ENCODE peak calls at places on chromosomes 2 and 18, in nine cellular contexts. One of them, this sample, is unnamed.

GRCh38 chr2:240565267-240566202 is 2.7 kb upstream of the RNPEPL1 start:
- DNase-seq in CD8-positive, alpha-beta T cell: peak; percentile 92
- DNase-seq in esophagus muscularis mucosa: no peak
- DNase-seq in IMR-90: peak; percentile 57
- DNase-seq in fibroblast of lung: peak; percentile 71
- DNase-seq in lower lobe of right lung: peak; percentile 96
- DNase-seq in CD4-positive, CD25-positive, alpha-beta regulatory T cell: peak; percentile 98
- DNase-seq in left ventricle myocardium inferior: peak; percentile 76
- DNase-seq in endothelial cell of umbilical vein: peak; percentile 78
- DNase-seq in this sample: peak; percentile 76

GRCh38 chr2:106189764-106190468 is 4.2 kb downstream of the UXS1 start:
- DNase-seq in lower lobe of right lung: no peak
- DNase-seq in CD4-positive, CD25-positive, alpha-beta regulatory T cell: peak; percentile 17
- DNase-seq in esophagus muscularis mucosa: no peak
- DNase-seq in left ventricle myocardium inferior: no peak
- DNase-seq in IMR-90: peak; percentile 82
- DNase-seq in CD8-positive, alpha-beta T cell: no peak
- DNase-seq in fibroblast of lung: peak; percentile 43
- DNase-seq in endothelial cell of umbilical vein: no peak
- DNase-seq in this sample: no peak

GRCh38 chr2:29611850-29612249 is 309.5 kb downstream of the ALK start:
- DNase-seq in fibroblast of lung: peak; percentile 8
- DNase-seq in CD8-positive, alpha-beta T cell: no peak
- DNase-seq in endothelial cell of umbilical vein: no peak
- DNase-seq in lower lobe of right lung: no peak
- DNase-seq in IMR-90: no peak
- DNase-seq in esophagus muscularis mucosa: no peak
- DNase-seq in CD4-positive, CD25-positive, alpha-beta regulatory T cell: no peak
- DNase-seq in left ventricle myocardium inferior: no peak
- DNase-seq in this sample: no peak

GRCh38 chr18:56651771-56652092 is 573 bp downstream of the WDR7 start:
- DNase-seq in esophagus muscularis mucosa: no peak
- DNase-seq in CD8-positive, alpha-beta T cell: no peak
- DNase-seq in fibroblast of lung: no peak
- DNase-seq in CD4-positive, CD25-positive, alpha-beta regulatory T cell: peak; percentile 31
- DNase-seq in IMR-90: no peak
- DNase-seq in endothelial cell of umbilical vein: peak; percentile 15
- DNase-seq in lower lobe of right lung: no peak
- DNase-seq in left ventricle myocardium inferior: no peak
- DNase-seq in this sample: no peak

GRCh38 chr2:19989681-19990415 is at the start of gene WDR35:
- DNase-seq in left ventricle myocardium inferior: peak; percentile 91
- DNase-seq in lower lobe of right lung: peak; percentile 95
- DNase-seq in CD8-positive, alpha-beta T cell: peak; percentile 90
- DNase-seq in fibroblast of lung: peak; percentile 83
- DNase-seq in esophagus muscularis mucosa: no peak
- DNase-seq in endothelial cell of umbilical vein: peak; percentile 53
- DNase-seq in IMR-90: peak; percentile 79
- DNase-seq in CD4-positive, CD25-positive, alpha-beta regulatory T cell: peak; percentile 90
- DNase-seq in this sample: peak; percentile 94

GRCh38 chr2:28592481-28592880 is 96.6 kb downstream of the PLB1 start:
- DNase-seq in left ventricle myocardium inferior: no peak
- DNase-seq in lower lobe of right lung: no peak
- DNase-seq in esophagus muscularis mucosa: no peak
- DNase-seq in endothelial cell of umbilical vein: no peak
- DNase-seq in CD4-positive, CD25-positive, alpha-beta regulatory T cell: no peak
- DNase-seq in fibroblast of lung: no peak
- DNase-seq in IMR-90: no peak
- DNase-seq in CD8-positive, alpha-beta T cell: no peak
- DNase-seq in this sample: no peak

GRCh38 chr18:26089247-26090129 is 925 bp downstream of the SS18 start:
- DNase-seq in endothelial cell of umbilical vein: peak; percentile 54
- DNase-seq in left ventricle myocardium inferior: no peak
- DNase-seq in CD4-positive, CD25-positive, alpha-beta regulatory T cell: peak; percentile 42
- DNase-seq in IMR-90: peak; percentile 49
- DNase-seq in fibroblast of lung: peak; percentile 48
- DNase-seq in lower lobe of right lung: no peak
- DNase-seq in esophagus muscularis mucosa: no peak
- DNase-seq in CD8-positive, alpha-beta T cell: no peak
- DNase-seq in this sample: no peak

GRCh38 chr2:3117650-3118216 is 259.9 kb downstream of the EIPR1 start:
- DNase-seq in lower lobe of right lung: no peak
- DNase-seq in endothelial cell of umbilical vein: no peak
- DNase-seq in esophagus muscularis mucosa: no peak
- DNase-seq in CD8-positive, alpha-beta T cell: no peak
- DNase-seq in left ventricle myocardium inferior: no peak
- DNase-seq in IMR-90: no peak
- DNase-seq in fibroblast of lung: no peak
- DNase-seq in CD4-positive, CD25-positive, alpha-beta regulatory T cell: no peak
- DNase-seq in this sample: no peak

GRCh38 chr2:64748147-64748546 is 94.4 kb upstream of the SERTAD2 start:
- DNase-seq in CD8-positive, alpha-beta T cell: no peak
- DNase-seq in CD4-positive, CD25-positive, alpha-beta regulatory T cell: no peak
- DNase-seq in IMR-90: no peak
- DNase-seq in esophagus muscularis mucosa: no peak
- DNase-seq in endothelial cell of umbilical vein: no peak
- DNase-seq in lower lobe of right lung: no peak
- DNase-seq in left ventricle myocardium inferior: no peak
- DNase-seq in fibroblast of lung: no peak
- DNase-seq in this sample: no peak

GRCh38 chr2:64750001-64750816 is 96.5 kb upstream of the SERTAD2 start:
- DNase-seq in IMR-90: peak; percentile 33
- DNase-seq in fibroblast of lung: peak; percentile 60
- DNase-seq in esophagus muscularis mucosa: no peak
- DNase-seq in CD8-positive, alpha-beta T cell: peak; percentile 36
- DNase-seq in left ventricle myocardium inferior: peak; percentile 48
- DNase-seq in CD4-positive, CD25-positive, alpha-beta regulatory T cell: peak; percentile 40
- DNase-seq in lower lobe of right lung: peak; percentile 68
- DNase-seq in endothelial cell of umbilical vein: peak; percentile 68
- DNase-seq in this sample: peak; percentile 45

GRCh38 chr2:64748561-64748960 is 94.8 kb upstream of the SERTAD2 start:
- DNase-seq in left ventricle myocardium inferior: no peak
- DNase-seq in fibroblast of lung: no peak
- DNase-seq in CD8-positive, alpha-beta T cell: no peak
- DNase-seq in endothelial cell of umbilical vein: no peak
- DNase-seq in CD4-positive, CD25-positive, alpha-beta regulatory T cell: no peak
- DNase-seq in lower lobe of right lung: no peak
- DNase-seq in esophagus muscularis mucosa: no peak
- DNase-seq in IMR-90: no peak
- DNase-seq in this sample: no peak

GRCh38 chr2:64750817-64751285 is 97.1 kb upstream of the SERTAD2 start:
- DNase-seq in fibroblast of lung: peak; percentile 100
- DNase-seq in CD4-positive, CD25-positive, alpha-beta regulatory T cell: peak; percentile 100
- DNase-seq in CD8-positive, alpha-beta T cell: peak; percentile 98
- DNase-seq in endothelial cell of umbilical vein: peak; percentile 100
- DNase-seq in esophagus muscularis mucosa: peak; percentile 100
- DNase-seq in IMR-90: peak; percentile 99
- DNase-seq in left ventricle myocardium inferior: peak; percentile 100
- DNase-seq in lower lobe of right lung: peak; percentile 99
- DNase-seq in this sample: peak; percentile 99

DNA sequence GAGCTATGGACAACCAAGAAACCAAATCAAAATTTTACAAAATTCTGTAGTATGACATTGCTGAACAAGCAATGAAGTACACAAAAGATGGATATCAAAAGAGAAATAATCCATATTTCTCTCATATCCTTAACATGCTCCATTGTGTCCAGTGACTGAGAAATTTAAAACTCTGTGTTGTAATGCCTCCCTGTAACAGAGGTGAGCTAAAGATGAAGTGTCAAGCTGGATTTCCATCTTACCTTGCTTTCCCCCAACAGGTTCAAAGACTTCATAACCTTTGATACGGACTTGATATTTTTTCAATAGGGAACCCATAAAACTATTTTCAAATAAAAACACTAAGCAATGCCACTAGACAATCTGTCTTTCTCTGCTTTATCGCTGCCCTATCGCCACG is 95.7 kb upstream of the SERTAD2 start:
- DNase-seq in CD8-positive, alpha-beta T cell: no peak
- DNase-seq in fibroblast of lung: no peak
- DNase-seq in lower lobe of right lung: no peak
- DNase-seq in CD4-positive, CD25-positive, alpha-beta regulatory T cell: peak; percentile 50
- DNase-seq in IMR-90: no peak
- DNase-seq in endothelial cell of umbilical vein: peak; percentile 23
- DNase-seq in esophagus muscularis mucosa: no peak
- DNase-seq in left ventricle myocardium inferior: no peak
- DNase-seq in this sample: no peak
- H3K4me1 ChIP-seq in CD8-positive, alpha-beta T cell: peaks cover 19% of the 10 kb centered on the region
- H3K4me1 ChIP-seq in fibroblast of lung: peaks cover 2% of the 10 kb centered on the region
- H3K4me1 ChIP-seq in lower lobe of right lung: peaks cover 10% of the 10 kb centered on the region
- H3K4me1 ChIP-seq in CD4-positive, CD25-positive, alpha-beta regulatory T cell: peaks cover 18% of the 10 kb centered on the region
- H3K4me1 ChIP-seq in IMR-90: peaks cover 2% of the 10 kb centered on the region
- H3K4me1 ChIP-seq in endothelial cell of umbilical vein: peaks cover 21% of the 10 kb centered on the region
- H3K4me1 ChIP-seq in esophagus muscularis mucosa: peaks cover 23% of the 10 kb centered on the region
- H3K4me1 ChIP-seq in left ventricle myocardium inferior: peaks cover 34% of the 10 kb centered on the region
- H3K4me1 ChIP-seq in this sample: peaks cover 17% of the 10 kb centered on the region

DNA sequence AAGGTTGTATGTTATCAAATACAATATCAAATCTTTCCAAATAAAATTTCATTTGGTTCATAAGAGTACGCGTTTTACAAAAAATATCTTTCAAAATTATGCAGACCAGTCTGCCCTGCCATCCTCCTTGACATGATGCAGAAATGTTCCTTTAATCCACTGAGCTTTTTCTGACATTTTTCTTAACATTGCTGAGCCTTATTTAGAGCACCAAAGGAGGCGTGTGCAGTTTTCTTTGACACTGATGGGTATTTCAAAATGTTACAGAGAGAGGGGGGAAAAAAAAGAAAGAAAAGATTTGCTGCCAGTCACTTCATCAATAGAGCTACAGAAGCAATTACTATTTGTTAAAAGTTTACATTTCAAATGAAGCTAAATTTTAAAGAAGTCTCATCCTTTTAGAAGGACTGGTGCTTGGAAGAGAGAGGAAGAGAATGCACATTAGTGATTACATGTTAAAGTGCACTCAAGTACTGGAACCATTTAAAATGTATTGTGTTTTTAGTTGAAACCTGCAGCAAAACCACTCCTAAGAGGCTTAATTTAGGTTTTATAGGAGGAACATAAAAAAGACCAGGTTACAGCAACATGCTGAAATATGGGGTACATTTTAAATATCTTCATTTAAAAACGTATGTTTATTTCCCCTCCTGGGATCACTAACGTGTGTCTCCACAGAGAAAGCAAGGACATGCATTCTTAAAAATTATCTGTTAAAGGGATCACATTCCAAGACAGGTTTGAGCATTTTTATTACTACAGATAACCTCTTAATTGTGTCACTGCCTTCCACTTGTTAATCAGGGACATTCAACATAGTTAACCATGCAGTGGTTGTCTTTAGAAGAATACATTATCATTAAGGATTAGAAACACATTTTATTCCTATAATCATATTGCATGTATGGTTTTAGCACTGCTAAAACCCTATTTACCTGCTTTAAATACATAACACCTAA is 258.4 kb downstream of the MEIS1 start:
- DNase-seq in CD4-positive, CD25-positive, alpha-beta regulatory T cell: no peak
- DNase-seq in endothelial cell of umbilical vein: no peak
- DNase-seq in esophagus muscularis mucosa: no peak
- DNase-seq in lower lobe of right lung: no peak
- DNase-seq in fibroblast of lung: no peak
- DNase-seq in left ventricle myocardium inferior: no peak
- DNase-seq in IMR-90: no peak
- DNase-seq in CD8-positive, alpha-beta T cell: no peak
- DNase-seq in this sample: no peak
- H3K27ac ChIP-seq in CD4-positive, CD25-positive, alpha-beta regulatory T cell: no peak overlapping the region
- H3K27ac ChIP-seq in endothelial cell of umbilical vein: no peak overlapping the region
- H3K27ac ChIP-seq in esophagus muscularis mucosa: peak overlapping the region; percentile 78
- H3K27ac ChIP-seq in lower lobe of right lung: peak overlapping the region; percentile 19
- H3K27ac ChIP-seq in fibroblast of lung: no peak overlapping the region
- H3K27ac ChIP-seq in left ventricle myocardium inferior: no peak overlapping the region
- H3K27ac ChIP-seq in IMR-90: no peak overlapping the region
- H3K27ac ChIP-seq in CD8-positive, alpha-beta T cell: no peak overlapping the region
- H3K27ac ChIP-seq in this sample: no peak overlapping the region

GRCh38 chr2:24203787-24204150 is 28.9 kb downstream of the FAM228A start:
- DNase-seq in left ventricle myocardium inferior: no peak
- DNase-seq in esophagus muscularis mucosa: no peak
- DNase-seq in CD8-positive, alpha-beta T cell: no peak
- DNase-seq in CD4-positive, CD25-positive, alpha-beta regulatory T cell: no peak
- DNase-seq in fibroblast of lung: no peak
- DNase-seq in endothelial cell of umbilical vein: no peak
- DNase-seq in lower lobe of right lung: no peak
- DNase-seq in IMR-90: no peak
- DNase-seq in this sample: no peak

GRCh38 chr2:24206242-24206641 is 31.4 kb downstream of the FAM228A start:
- DNase-seq in fibroblast of lung: no peak
- DNase-seq in CD8-positive, alpha-beta T cell: no peak
- DNase-seq in left ventricle myocardium inferior: no peak
- DNase-seq in lower lobe of right lung: no peak
- DNase-seq in CD4-positive, CD25-positive, alpha-beta regulatory T cell: no peak
- DNase-seq in IMR-90: no peak
- DNase-seq in endothelial cell of umbilical vein: no peak
- DNase-seq in esophagus muscularis mucosa: no peak
- DNase-seq in this sample: no peak

GRCh38 chr2:24206714-24207113 is 31.9 kb downstream of the FAM228A start:
- DNase-seq in left ventricle myocardium inferior: no peak
- DNase-seq in CD4-positive, CD25-positive, alpha-beta regulatory T cell: no peak
- DNase-seq in lower lobe of right lung: no peak
- DNase-seq in endothelial cell of umbilical vein: no peak
- DNase-seq in fibroblast of lung: no peak
- DNase-seq in IMR-90: no peak
- DNase-seq in CD8-positive, alpha-beta T cell: no peak
- DNase-seq in esophagus muscularis mucosa: no peak
- DNase-seq in this sample: no peak

GRCh38 chr2:24203029-24203786 is 28.4 kb downstream of the FAM228A start:
- DNase-seq in lower lobe of right lung: no peak
- DNase-seq in IMR-90: no peak
- DNase-seq in fibroblast of lung: no peak
- DNase-seq in CD8-positive, alpha-beta T cell: no peak
- DNase-seq in left ventricle myocardium inferior: no peak
- DNase-seq in endothelial cell of umbilical vein: no peak
- DNase-seq in CD4-positive, CD25-positive, alpha-beta regulatory T cell: no peak
- DNase-seq in esophagus muscularis mucosa: no peak
- DNase-seq in this sample: no peak

DNA sequence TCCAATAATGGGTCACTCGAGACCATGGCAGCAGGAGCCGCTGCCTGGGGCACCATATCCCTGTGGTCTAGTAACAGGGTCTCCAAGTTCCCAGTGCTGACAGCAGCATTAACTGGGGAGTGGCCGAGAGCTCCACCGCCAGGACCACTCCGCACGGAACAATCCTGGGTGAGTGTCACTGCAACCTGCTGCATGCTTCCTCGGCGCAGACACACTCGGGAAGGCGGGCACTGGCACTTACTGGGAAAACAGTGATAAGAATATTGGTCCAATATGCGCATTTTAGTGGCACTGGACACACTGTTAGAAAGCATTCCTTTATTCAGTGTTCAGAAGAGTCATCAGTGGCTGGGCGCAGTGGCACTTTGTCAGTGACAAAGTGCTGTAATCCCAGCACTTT is 29.7 kb downstream of the FAM228A start:
- DNase-seq in endothelial cell of umbilical vein: no peak
- DNase-seq in fibroblast of lung: no peak
- DNase-seq in esophagus muscularis mucosa: no peak
- DNase-seq in CD8-positive, alpha-beta T cell: no peak
- DNase-seq in lower lobe of right lung: no peak
- DNase-seq in CD4-positive, CD25-positive, alpha-beta regulatory T cell: no peak
- DNase-seq in IMR-90: no peak
- DNase-seq in left ventricle myocardium inferior: no peak
- DNase-seq in this sample: no peak
- H3K36me3 ChIP-seq in endothelial cell of umbilical vein: no peaks in the 10 kb centered on the region
- H3K36me3 ChIP-seq in fibroblast of lung: peaks cover 6% of the 10 kb centered on the region
- H3K36me3 ChIP-seq in esophagus muscularis mucosa: peaks cover 88% of the 10 kb centered on the region
- H3K36me3 ChIP-seq in CD8-positive, alpha-beta T cell: peaks cover 41% of the 10 kb centered on the region
- H3K36me3 ChIP-seq in lower lobe of right lung: peaks cover 72% of the 10 kb centered on the region
- H3K36me3 ChIP-seq in CD4-positive, CD25-positive, alpha-beta regulatory T cell: peaks cover 62% of the 10 kb centered on the region
- H3K36me3 ChIP-seq in IMR-90: peaks cover 25% of the 10 kb centered on the region
- H3K36me3 ChIP-seq in left ventricle myocardium inferior: peaks cover 67% of the 10 kb centered on the region
- H3K36me3 ChIP-seq in this sample: no peaks in the 10 kb centered on the region

DNA sequence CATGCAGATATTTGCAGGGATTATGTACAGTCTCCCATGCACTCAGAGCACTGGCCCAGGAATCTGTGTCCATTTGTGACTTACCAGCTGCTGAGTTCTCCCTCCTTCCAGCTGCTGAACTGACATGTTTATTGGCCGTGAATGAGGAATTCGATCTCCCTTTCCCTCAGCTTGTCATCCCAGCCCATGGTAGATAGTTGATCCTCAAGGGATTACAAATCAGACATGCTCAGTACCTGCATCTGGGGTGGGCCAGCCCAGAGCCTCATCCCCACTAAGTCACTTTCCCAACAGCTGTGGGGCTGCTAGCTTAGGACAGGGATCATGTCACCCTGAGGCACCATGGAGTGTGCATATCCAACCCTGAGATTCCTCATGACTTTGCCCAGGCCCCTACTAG is 1284.9 kb upstream of the LRRTM1 start:
- DNase-seq in IMR-90: no peak
- DNase-seq in CD8-positive, alpha-beta T cell: no peak
- DNase-seq in fibroblast of lung: no peak
- DNase-seq in lower lobe of right lung: no peak
- DNase-seq in left ventricle myocardium inferior: no peak
- DNase-seq in esophagus muscularis mucosa: no peak
- DNase-seq in endothelial cell of umbilical vein: no peak
- DNase-seq in CD4-positive, CD25-positive, alpha-beta regulatory T cell: no peak
- DNase-seq in this sample: no peak
- H3K4me1 ChIP-seq in IMR-90: no peaks in the 10 kb centered on the region
- H3K4me1 ChIP-seq in CD8-positive, alpha-beta T cell: no peaks in the 10 kb centered on the region
- H3K4me1 ChIP-seq in fibroblast of lung: no peaks in the 10 kb centered on the region
- H3K4me1 ChIP-seq in lower lobe of right lung: no peaks in the 10 kb centered on the region
- H3K4me1 ChIP-seq in left ventricle myocardium inferior: no peaks in the 10 kb centered on the region
- H3K4me1 ChIP-seq in esophagus muscularis mucosa: no peaks in the 10 kb centered on the region
- H3K4me1 ChIP-seq in endothelial cell of umbilical vein: no peaks in the 10 kb centered on the region
- H3K4me1 ChIP-seq in CD4-positive, CD25-positive, alpha-beta regulatory T cell: no peaks in the 10 kb centered on the region
- H3K4me1 ChIP-seq in this sample: no peaks in the 10 kb centered on the region